ENCODE peak calls at places on chromosome 12, in five cellular contexts. X is fibroblast of mammary gland, O is AG09309, V is HFF-Myc, M is ovary. K is an unnamed sample.

GRCh38 chr12:1917172-1918070 is 1.0 kb downstream of the CACNA2D4 start:
- DNase-seq in X (no peak), O (no peak), V (no peak), M (no peak), K (no peak)

GRCh38 chr12:92654929-92655328 is 47.9 kb upstream of the PLEKHG7 start:
- DNase-seq in X (peak; percentile 65), O (peak; percentile 34), V (no peak), M (no peak), K (no peak)

GRCh38 chr12:123905319-123905925 is 67.2 kb downstream of the CCDC92 start:
- DNase-seq in X (peak; percentile 87), O (peak; percentile 71), V (peak; percentile 64), M (peak; percentile 50), K (peak; percentile 60)

GRCh38 chr12:131603106-131604033 is 107.5 kb upstream of the SFSWAP start:
- DNase-seq in X (no peak), O (no peak), V (no peak), M (no peak), K (no peak)

GRCh38 chr12:131843527-131843926 is 15.3 kb downstream of the MMP17 start:
- DNase-seq in X (no peak), O (no peak), V (no peak), M (no peak), K (no peak)

GRCh38 chr12:64010069-64010686 is 165.7 kb downstream of the SRGAP1 start:
- DNase-seq in X (peak; percentile 75), O (no peak), V (no peak), M (no peak), K (peak; percentile 42)

GRCh38 chr12:2302711-2303255 is 250.0 kb downstream of the CACNA1C start:
- DNase-seq in X (no peak), O (no peak), V (no peak), M (no peak), K (no peak)

GRCh38 chr12:107670999-107671643 is 14.5 kb upstream of the PWP1 start:
- DNase-seq in X (peak; percentile 12), O (no peak), V (no peak), M (no peak), K (no peak)

GRCh38 chr12:98754095-98754494 is 109.0 kb downstream of the APAF1 start:
- DNase-seq in X (peak; percentile 71), O (peak; percentile 69), V (no peak), M (no peak), K (peak; percentile 68)

GRCh38 chr12:89597770-89598169 is 71.9 kb upstream of the POC1B start:
- DNase-seq in X (no peak), O (no peak), V (no peak), M (no peak), K (no peak)

GRCh38 chr12:127179199-127179598 is 1087.8 kb upstream of the TMEM132C start:
- DNase-seq in X (peak; percentile 92), O (no peak), V (no peak), M (no peak), K (no peak)

GRCh38 chr12:4379410-4379809 is at the start of gene FGF23:
- DNase-seq in X (peak; percentile 36), O (no peak), V (peak; percentile 2), M (no peak), K (no peak)

GRCh38 chr12:56160160-56160763 is 2.1 kb downstream of the MYL6 start:
- DNase-seq in X (peak; percentile 54), O (no peak), V (no peak), M (no peak), K (no peak)

GRCh38 chr12:123034022-123034541 is 53.6 kb downstream of the ARL6IP4 start:
- DNase-seq in X (no peak), O (no peak), V (no peak), M (peak; percentile 53), K (no peak)

GRCh38 chr12:124842073-124842749 is 21.5 kb downstream of the SCARB1 start:
- DNase-seq in X (no peak), O (no peak), V (no peak), M (peak; percentile 54), K (no peak)

GRCh38 chr12:21330682-21331253 is 3.9 kb downstream of the SLCO1A2 start:
- DNase-seq in X (peak; percentile 33), O (no peak), V (no peak), M (no peak), K (no peak)

GRCh38 chr12:110940296-110940695 is 19.9 kb upstream of the MYL2 start:
- DNase-seq in X (no peak), O (no peak), V (no peak), M (no peak), K (no peak)

GRCh38 chr12:25249951-25250738 is 584 bp downstream of the KRAS start:
- DNase-seq in X (peak; percentile 10), O (no peak), V (no peak), M (peak; percentile 76), K (no peak)

GRCh38 chr12:110860833-110861291 is 14.1 kb downstream of the CCDC63 start:
- DNase-seq in X (no peak), O (no peak), V (no peak), M (no peak), K (no peak)

GRCh38 chr12:74415633-74416032 is 122.0 kb upstream of the ATXN7L3B start:
- DNase-seq in X (peak; percentile 21), O (no peak), V (no peak), M (no peak), K (no peak)

GRCh38 chr12:47234576-47235141 is 154.9 kb upstream of the AMIGO2 start:
- DNase-seq in X (no peak), O (no peak), V (no peak), M (no peak), K (no peak)

GRCh38 chr12:31370645-31371620 is 45.0 kb upstream of the SINHCAF start:
- DNase-seq in X (no peak), O (no peak), V (no peak), M (no peak), K (no peak)
- H3K4me3 ChIP-seq in X (no peak overlapping the region), O (no peak overlapping the region), V (no peak overlapping the region), M (peak overlapping the region; percentile 0), K (no peak overlapping the region)

DNA sequence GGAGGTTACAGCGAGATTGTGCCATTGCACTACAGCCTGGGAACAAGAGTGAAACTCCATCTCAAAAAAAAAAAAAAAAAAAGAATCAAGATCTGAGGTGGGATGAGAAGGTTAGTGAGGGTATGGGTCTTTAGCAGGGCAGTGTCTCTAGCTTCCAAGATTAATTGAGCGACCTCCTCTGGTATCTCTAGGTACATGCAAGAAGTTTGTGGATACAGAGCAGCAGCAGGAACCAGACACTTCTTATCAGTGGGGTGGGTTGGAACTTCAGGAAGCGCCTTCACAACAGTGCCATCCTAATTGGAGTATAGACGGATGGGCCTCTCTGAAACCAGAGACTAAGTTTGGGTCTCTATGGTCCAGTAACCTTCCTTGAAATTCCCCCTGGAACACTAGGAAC is 51.9 kb upstream of the CISTR start:
- DNase-seq in X (no peak), O (no peak), V (no peak), M (no peak), K (no peak)
- TF ChIP-seq CTCF in X (no peak), O (no peak), V (no peak), M (no peak), K (no peak)

GRCh38 chr12:49295087-49296001 is at the start of gene PRPH:
- DNase-seq in X (no peak), O (no peak), V (no peak), M (peak; percentile 61), K (no peak)

GRCh38 chr12:49298160-49298559 is 3.2 kb downstream of the PRPH start:
- DNase-seq in X (no peak), O (no peak), V (no peak), M (no peak), K (no peak)

GRCh38 chr12:49296034-49296835 is 1.3 kb downstream of the PRPH start:
- DNase-seq in X (no peak), O (no peak), V (no peak), M (peak; percentile 60), K (no peak)

GRCh38 chr12:49296836-49297694 is 2.1 kb downstream of the PRPH start:
- DNase-seq in X (no peak), O (no peak), V (no peak), M (no peak), K (no peak)

DNA sequence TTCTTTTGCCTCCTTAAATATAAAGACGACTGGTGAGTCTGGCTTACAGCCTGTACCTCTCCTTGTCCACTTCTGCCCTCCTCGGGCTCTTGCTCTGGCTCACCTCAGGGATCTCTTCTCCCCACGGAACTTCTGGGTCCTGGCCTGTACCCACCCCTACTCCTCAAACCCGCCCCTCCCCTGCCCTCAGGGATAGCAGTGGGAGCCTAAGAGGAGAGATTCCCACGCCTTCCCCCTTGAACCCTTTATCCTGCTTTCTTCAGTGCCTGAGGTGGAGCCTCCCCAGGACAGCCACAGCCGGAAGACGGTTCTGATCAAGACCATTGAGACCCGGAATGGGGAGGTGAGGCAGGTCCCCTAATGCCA is 2.7 kb downstream of the PRPH start:
- DNase-seq in X (no peak), O (no peak), V (no peak), M (no peak), K (no peak)
- H3K4me3 ChIP-seq in X (no peak overlapping the region), O (no peak overlapping the region), V (no peak overlapping the region), M (no peak overlapping the region), K (no peak overlapping the region)

DNA sequence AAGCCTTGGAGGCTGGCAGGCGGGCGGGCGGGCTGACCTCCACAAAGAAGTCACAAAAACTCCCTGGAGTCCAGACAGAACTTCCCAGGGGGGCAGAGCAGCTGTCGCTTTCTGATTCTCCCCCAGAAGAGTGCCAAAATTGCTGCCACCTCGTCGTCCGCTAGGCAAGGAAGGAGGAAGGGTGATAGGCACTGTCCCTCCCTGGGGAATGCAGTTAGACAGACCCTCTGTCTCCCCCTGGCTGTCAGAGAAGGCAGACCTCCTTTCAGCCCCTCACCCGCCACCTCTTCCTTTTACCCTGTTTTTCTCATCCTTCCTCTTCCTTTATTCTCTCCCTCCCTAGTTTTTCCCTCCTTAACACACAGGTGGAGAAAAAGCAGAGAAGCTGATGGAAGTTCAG is 18.7 kb downstream of the GRIN2B start:
- DNase-seq in X (no peak), O (no peak), V (no peak), M (no peak), K (no peak)
- TF ChIP-seq CTCF in X (peak; percentile 31), O (no peak), V (no peak), M (no peak), K (peak; percentile 59)

GRCh38 chr12:52120951-52121847 is 41.7 kb downstream of the SMIM41 start:
- DNase-seq in X (peak; percentile 25), O (no peak), V (no peak), M (no peak), K (no peak)

GRCh38 chr12:52121848-52122838 is 42.6 kb downstream of the SMIM41 start:
- DNase-seq in X (peak; percentile 50), O (no peak), V (no peak), M (peak; percentile 83), K (no peak)

GRCh38 chr12:52125499-52125900 is 46.0 kb downstream of the SMIM41 start:
- DNase-seq in X (no peak), O (no peak), V (no peak), M (no peak), K (no peak)

GRCh38 chr12:52122904-52123303 is 43.4 kb downstream of the SMIM41 start:
- DNase-seq in X (no peak), O (no peak), V (no peak), M (no peak), K (no peak)

GRCh38 chr12:52119398-52120254 is 40.1 kb downstream of the SMIM41 start:
- DNase-seq in X (peak; percentile 9), O (no peak), V (no peak), M (no peak), K (no peak)
- H3K4me3 ChIP-seq in X (no peak overlapping the region), O (no peak overlapping the region), V (no peak overlapping the region), M (no peak overlapping the region), K (no peak overlapping the region)